ENCODE peak calls at places on chromosomes 2 and 18, in six cellular contexts. Z is AG04450, D is body of pancreas, Y is MM.1S, Q is left ventricle myocardium inferior, T is hepatocyte. W is an unnamed sample.

GRCh38 chr2:18845854-18846253 is 256.5 kb upstream of the NT5C1B start:
- DNase-seq in Z (no peak), D (no peak), Y (no peak), Q (no peak), T (no peak), W (no peak)

GRCh38 chr2:234483568-234484251 is 13.2 kb downstream of the ARL4C start:
- DNase-seq in Z (no peak), D (no peak), Y (peak; percentile 84), Q (no peak), T (no peak), W (peak; percentile 25)

GRCh38 chr18:63987743-63988142 is 17.9 kb downstream of the SERPINB8 start:
- DNase-seq in Z (no peak), D (no peak), Y (no peak), Q (no peak), T (no peak), W (no peak)

GRCh38 chr2:241598061-241598460 is 38.9 kb downstream of the THAP4 start:
- DNase-seq in Z (no peak), D (no peak), Y (no peak), Q (no peak), T (no peak), W (no peak)

GRCh38 chr2:56465491-56465890 is 281.7 kb downstream of the CCDC85A start:
- DNase-seq in Z (no peak), D (no peak), Y (no peak), Q (no peak), T (no peak), W (no peak)

GRCh38 chr2:127398239-127398590 is 10.4 kb upstream of the MAP3K2 start:
- DNase-seq in Z (peak; percentile 53), D (peak; percentile 85), Y (no peak), Q (peak; percentile 76), T (peak; percentile 91), W (peak; percentile 91)

GRCh38 chr2:193141-193552 is 70.7 kb downstream of the SH3YL1 start:
- DNase-seq in Z (no peak), D (no peak), Y (no peak), Q (no peak), T (no peak), W (no peak)

GRCh38 chr2:164954186-164954585 is 1.1 kb downstream of the SLC38A11 start:
- DNase-seq in Z (no peak), D (no peak), Y (no peak), Q (no peak), T (no peak), W (no peak)

GRCh38 chr2:170878061-170878460 is 51.0 kb upstream of the GORASP2 start:
- DNase-seq in Z (no peak), D (no peak), Y (no peak), Q (no peak), T (no peak), W (no peak)

GRCh38 chr2:57947398-57947797 is 99.2 kb upstream of the VRK2 start:
- DNase-seq in Z (no peak), D (no peak), Y (no peak), Q (no peak), T (no peak), W (no peak)

GRCh38 chr2:10962004-10962403 is 50.3 kb downstream of the KCNF1 start:
- DNase-seq in Z (no peak), D (no peak), Y (no peak), Q (no peak), T (no peak), W (no peak)

GRCh38 chr2:121197369-121198091 is 87.5 kb downstream of the TFCP2L1 start:
- DNase-seq in Z (no peak), D (peak; percentile 26), Y (no peak), Q (peak; percentile 44), T (peak; percentile 71), W (peak; percentile 45)

GRCh38 chr18:46071894-46072867 is at the start of gene PSTPIP2:
- DNase-seq in Z (no peak), D (peak; percentile 71), Y (no peak), Q (peak; percentile 71), T (peak; percentile 82), W (peak; percentile 68)

GRCh38 chr2:31644551-31644950 is 63.8 kb upstream of the SRD5A2 start:
- DNase-seq in Z (no peak), D (no peak), Y (no peak), Q (no peak), T (no peak), W (no peak)

GRCh38 chr18:42196651-42197050 is 241.6 kb downstream of the PIK3C3 start:
- DNase-seq in Z (no peak), D (no peak), Y (no peak), Q (no peak), T (no peak), W (no peak)

GRCh38 chr2:197620113-197620512 is 55.3 kb downstream of the RFTN2 start:
- DNase-seq in Z (no peak), D (no peak), Y (no peak), Q (no peak), T (no peak), W (no peak)

GRCh38 chr2:170091461-170091860 is 86.5 kb upstream of the MYO3B start:
- DNase-seq in Z (no peak), D (no peak), Y (no peak), Q (no peak), T (no peak), W (no peak)

GRCh38 chr2:223465793-223466192 is 136.4 kb downstream of the SCG2 start:
- DNase-seq in Z (peak; percentile 79), D (peak; percentile 32), Y (no peak), Q (peak; percentile 76), T (peak; percentile 51), W (peak; percentile 53)

GRCh38 chr2:234203135-234203984 is 152.9 kb downstream of the SPP2 start:
- DNase-seq in Z (peak; percentile 79), D (no peak), Y (no peak), Q (no peak), T (peak; percentile 75), W (no peak)

GRCh38 chr2:55314985-55315384 is 46.0 kb upstream of the MTIF2 start:
- DNase-seq in Z (no peak), D (no peak), Y (no peak), Q (no peak), T (no peak), W (no peak)

GRCh38 chr2:55309441-55309840 is 40.4 kb upstream of the MTIF2 start:
- DNase-seq in Z (peak; percentile 15), D (no peak), Y (no peak), Q (no peak), T (no peak), W (no peak)

GRCh38 chr2:55311444-55311870 is 42.4 kb upstream of the MTIF2 start:
- DNase-seq in Z (no peak), D (no peak), Y (no peak), Q (no peak), T (no peak), W (no peak)
- TF ChIP-seq CTCF in Z (peak; percentile 50), D (no peak), Y (peak; percentile 16), Q (no peak), T (no peak), W (no peak)

GRCh38 chr18:79422022-79422782 is 26.5 kb downstream of the NFATC1 start:
- DNase-seq in Z (no peak), D (no peak), Y (no peak), Q (no peak), T (no peak), W (no peak)

GRCh38 chr18:79421275-79421857 is 25.6 kb downstream of the NFATC1 start:
- DNase-seq in Z (no peak), D (no peak), Y (no peak), Q (no peak), T (no peak), W (no peak)

GRCh38 chr18:79424008-79424565 is 28.4 kb downstream of the NFATC1 start:
- DNase-seq in Z (no peak), D (no peak), Y (no peak), Q (peak; percentile 69), T (no peak), W (no peak)

GRCh38 chr18:79423211-79424007 is 27.7 kb downstream of the NFATC1 start:
- DNase-seq in Z (no peak), D (no peak), Y (no peak), Q (no peak), T (no peak), W (no peak)

DNA sequence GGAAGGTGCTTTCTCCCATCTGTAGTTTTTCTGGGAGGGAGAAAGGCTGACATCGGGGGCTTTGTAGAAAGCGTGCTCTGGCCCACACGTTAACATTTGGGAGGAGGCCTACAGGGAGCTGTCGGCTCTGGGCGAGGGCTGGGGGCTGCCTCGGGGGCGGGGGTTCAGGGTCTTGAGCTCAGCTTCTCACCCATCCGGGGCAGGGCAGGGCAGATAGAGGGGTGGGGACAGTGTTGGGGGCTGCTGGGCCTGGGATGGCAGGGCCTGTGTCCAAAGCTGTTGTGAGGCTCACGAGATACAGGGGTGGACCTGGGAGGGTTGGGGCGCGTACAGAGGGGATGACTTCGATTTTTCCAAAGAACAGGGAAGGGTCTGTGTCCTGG is 27.0 kb downstream of the NFATC1 start:
- DNase-seq in Z (no peak), D (no peak), Y (no peak), Q (no peak), T (no peak), W (no peak)
- H3K9me3 ChIP-seq in Z (peaks cover 10% of the 10 kb centered on the region), D (no peaks in the 10 kb centered on the region), Y (no peaks in the 10 kb centered on the region), Q (no peaks in the 10 kb centered on the region), T (no peaks in the 10 kb centered on the region), W (no peaks in the 10 kb centered on the region)

GRCh38 chr2:172480301-172481218 is 53.2 kb downstream of the ITGA6 start:
- DNase-seq in Z (no peak), D (no peak), Y (no peak), Q (peak; percentile 43), T (peak; percentile 23), W (no peak)

GRCh38 chr2:172484706-172485105 is 57.3 kb downstream of the ITGA6 start:
- DNase-seq in Z (no peak), D (no peak), Y (peak; percentile 89), Q (no peak), T (no peak), W (no peak)

GRCh38 chr2:172478353-172478752 is 51.0 kb downstream of the ITGA6 start:
- DNase-seq in Z (no peak), D (no peak), Y (no peak), Q (no peak), T (no peak), W (no peak)

GRCh38 chr2:172484253-172484652 is 56.9 kb downstream of the ITGA6 start:
- DNase-seq in Z (no peak), D (no peak), Y (peak; percentile 75), Q (no peak), T (peak; percentile 26), W (no peak)

GRCh38 chr2:172481507-172482262 is 54.3 kb downstream of the ITGA6 start:
- DNase-seq in Z (no peak), D (no peak), Y (no peak), Q (no peak), T (no peak), W (no peak)
- TF ChIP-seq CTCF in Z (peak; percentile 10), D (no peak), Y (no peak), Q (no peak), T (no peak), W (no peak)

GRCh38 chr2:220894069-220894468 is 678.0 kb downstream of the EPHA4 start:
- DNase-seq in Z (peak; percentile 2), D (no peak), Y (no peak), Q (no peak), T (no peak), W (no peak)

GRCh38 chr2:220892018-220892634 is 680.0 kb downstream of the EPHA4 start:
- DNase-seq in Z (no peak), D (no peak), Y (no peak), Q (no peak), T (no peak), W (no peak)

GRCh38 chr2:220887880-220888279 is 684.2 kb downstream of the EPHA4 start:
- DNase-seq in Z (no peak), D (no peak), Y (no peak), Q (no peak), T (no peak), W (no peak)

GRCh38 chr2:220891405-220891804 is 680.7 kb downstream of the EPHA4 start:
- DNase-seq in Z (peak; percentile 62), D (no peak), Y (no peak), Q (no peak), T (peak; percentile 64), W (no peak)

GRCh38 chr2:220893411-220893810 is 678.7 kb downstream of the EPHA4 start:
- DNase-seq in Z (no peak), D (no peak), Y (no peak), Q (no peak), T (peak; percentile 13), W (no peak)
- H3K9me3 ChIP-seq in Z (no peaks in the 10 kb centered on the region), D (no peaks in the 10 kb centered on the region), Y (no peaks in the 10 kb centered on the region), Q (no peaks in the 10 kb centered on the region), T (no peaks in the 10 kb centered on the region), W (no peaks in the 10 kb centered on the region)